ENCODE peak calls at places on chromosomes 4 and X, in eight cellular contexts. One of them, this sample, is unnamed.

GRCh38 chr4:139184129-139184528 is 7.1 kb upstream of the ELF2 start:
- DNase-seq in bronchial epithelial cell: peak
- DNase-seq in GM18507: no peak
- DNase-seq in GM20000: peak
- DNase-seq in activated CD8-positive, alpha-beta memory T cell treated with anti-CD3 and anti-CD28 coated beads for 24 hours: no peak
- DNase-seq in T-cell: no peak
- DNase-seq in AG09309: no peak
- DNase-seq in AML-193: peak
- DNase-seq in this sample: peak

GRCh38 chrX:110004970-110005369 is 2.1 kb downstream of the TMEM164 start:
- DNase-seq in bronchial epithelial cell: no peak
- DNase-seq in GM18507: no peak
- DNase-seq in GM20000: no peak
- DNase-seq in activated CD8-positive, alpha-beta memory T cell treated with anti-CD3 and anti-CD28 coated beads for 24 hours: no peak
- DNase-seq in T-cell: no peak
- DNase-seq in AG09309: no peak
- DNase-seq in AML-193: no peak
- DNase-seq in this sample: no peak

GRCh38 chr4:100391913-100392312 is 125.9 kb downstream of the EMCN start:
- DNase-seq in bronchial epithelial cell: peak
- DNase-seq in GM18507: no peak
- DNase-seq in GM20000: no peak
- DNase-seq in activated CD8-positive, alpha-beta memory T cell treated with anti-CD3 and anti-CD28 coated beads for 24 hours: no peak
- DNase-seq in T-cell: no peak
- DNase-seq in AG09309: peak
- DNase-seq in AML-193: no peak
- DNase-seq in this sample: no peak

GRCh38 chr4:86848136-86848535 is 1.0 kb downstream of the SLC10A6 start:
- DNase-seq in bronchial epithelial cell: no peak
- DNase-seq in GM18507: no peak
- DNase-seq in GM20000: no peak
- DNase-seq in activated CD8-positive, alpha-beta memory T cell treated with anti-CD3 and anti-CD28 coated beads for 24 hours: no peak
- DNase-seq in T-cell: no peak
- DNase-seq in AG09309: no peak
- DNase-seq in AML-193: no peak
- DNase-seq in this sample: no peak

GRCh38 chr4:109803924-109804571 is 2.2 kb upstream of the CFI start:
- DNase-seq in bronchial epithelial cell: peak
- DNase-seq in GM18507: no peak
- DNase-seq in GM20000: peak
- DNase-seq in activated CD8-positive, alpha-beta memory T cell treated with anti-CD3 and anti-CD28 coated beads for 24 hours: no peak
- DNase-seq in T-cell: no peak
- DNase-seq in AG09309: peak
- DNase-seq in AML-193: peak
- DNase-seq in this sample: peak

GRCh38 chr4:67714248-67714583 is 13.3 kb upstream of the UBA6 start:
- DNase-seq in bronchial epithelial cell: no peak
- DNase-seq in GM18507: no peak
- DNase-seq in GM20000: peak
- DNase-seq in activated CD8-positive, alpha-beta memory T cell treated with anti-CD3 and anti-CD28 coated beads for 24 hours: no peak
- DNase-seq in T-cell: no peak
- DNase-seq in AG09309: no peak
- DNase-seq in AML-193: no peak
- DNase-seq in this sample: no peak

GRCh38 chr4:14977836-14978235 is 24.4 kb upstream of the CPEB2 start:
- DNase-seq in bronchial epithelial cell: peak
- DNase-seq in GM18507: no peak
- DNase-seq in GM20000: no peak
- DNase-seq in activated CD8-positive, alpha-beta memory T cell treated with anti-CD3 and anti-CD28 coated beads for 24 hours: no peak
- DNase-seq in T-cell: no peak
- DNase-seq in AG09309: no peak
- DNase-seq in AML-193: no peak
- DNase-seq in this sample: no peak

GRCh38 chrX:9144643-9145290 is 110.8 kb upstream of the FAM9B start:
- DNase-seq in bronchial epithelial cell: no peak
- DNase-seq in GM18507: no peak
- DNase-seq in GM20000: no peak
- DNase-seq in activated CD8-positive, alpha-beta memory T cell treated with anti-CD3 and anti-CD28 coated beads for 24 hours: no peak
- DNase-seq in T-cell: no peak
- DNase-seq in AG09309: no peak
- DNase-seq in AML-193: no peak
- DNase-seq in this sample: no peak

GRCh38 chrX:46444011-46444410 is 101.2 kb downstream of the ZNF674 start:
- DNase-seq in bronchial epithelial cell: peak
- DNase-seq in GM18507: no peak
- DNase-seq in GM20000: no peak
- DNase-seq in activated CD8-positive, alpha-beta memory T cell treated with anti-CD3 and anti-CD28 coated beads for 24 hours: no peak
- DNase-seq in T-cell: no peak
- DNase-seq in AG09309: peak
- DNase-seq in AML-193: peak
- DNase-seq in this sample: peak

GRCh38 chrX:95040104-95040503 is 1366.1 kb downstream of the FAM133A start:
- DNase-seq in bronchial epithelial cell: no peak
- DNase-seq in GM18507: no peak
- DNase-seq in GM20000: no peak
- DNase-seq in activated CD8-positive, alpha-beta memory T cell treated with anti-CD3 and anti-CD28 coated beads for 24 hours: no peak
- DNase-seq in T-cell: no peak
- DNase-seq in AG09309: no peak
- DNase-seq in AML-193: no peak
- DNase-seq in this sample: no peak

GRCh38 chrX:97065973-97066372 is 182.3 kb downstream of the RPA4 start:
- DNase-seq in bronchial epithelial cell: peak
- DNase-seq in GM18507: no peak
- DNase-seq in GM20000: no peak
- DNase-seq in activated CD8-positive, alpha-beta memory T cell treated with anti-CD3 and anti-CD28 coated beads for 24 hours: no peak
- DNase-seq in T-cell: no peak
- DNase-seq in AG09309: no peak
- DNase-seq in AML-193: no peak
- DNase-seq in this sample: no peak

GRCh38 chrX:140091276-140091886 is 126.1 kb upstream of the CXorf66 start:
- DNase-seq in bronchial epithelial cell: no peak
- DNase-seq in GM18507: no peak
- DNase-seq in GM20000: peak
- DNase-seq in activated CD8-positive, alpha-beta memory T cell treated with anti-CD3 and anti-CD28 coated beads for 24 hours: peak
- DNase-seq in T-cell: peak
- DNase-seq in AG09309: no peak
- DNase-seq in AML-193: no peak
- DNase-seq in this sample: no peak

GRCh38 chrX:153556767-153557166 is 39.3 kb downstream of the ATP2B3 start:
- DNase-seq in bronchial epithelial cell: no peak
- DNase-seq in GM18507: no peak
- DNase-seq in GM20000: no peak
- DNase-seq in activated CD8-positive, alpha-beta memory T cell treated with anti-CD3 and anti-CD28 coated beads for 24 hours: no peak
- DNase-seq in T-cell: no peak
- DNase-seq in AG09309: no peak
- DNase-seq in AML-193: no peak
- DNase-seq in this sample: no peak

GRCh38 chr4:176306837-176307590 is 12.8 kb upstream of the SPCS3 start:
- DNase-seq in bronchial epithelial cell: no peak
- DNase-seq in GM18507: no peak
- DNase-seq in GM20000: no peak
- DNase-seq in activated CD8-positive, alpha-beta memory T cell treated with anti-CD3 and anti-CD28 coated beads for 24 hours: no peak
- DNase-seq in T-cell: no peak
- DNase-seq in AG09309: no peak
- DNase-seq in AML-193: no peak
- DNase-seq in this sample: no peak

GRCh38 chr4:99323761-99324160 is 2.6 kb upstream of the ADH1B start:
- DNase-seq in bronchial epithelial cell: no peak
- DNase-seq in GM18507: no peak
- DNase-seq in GM20000: no peak
- DNase-seq in activated CD8-positive, alpha-beta memory T cell treated with anti-CD3 and anti-CD28 coated beads for 24 hours: no peak
- DNase-seq in T-cell: no peak
- DNase-seq in AG09309: no peak
- DNase-seq in AML-193: no peak
- DNase-seq in this sample: no peak

GRCh38 chr4:18241744-18242143 is 220.2 kb upstream of the LCORL start:
- DNase-seq in bronchial epithelial cell: no peak
- DNase-seq in GM18507: no peak
- DNase-seq in GM20000: no peak
- DNase-seq in activated CD8-positive, alpha-beta memory T cell treated with anti-CD3 and anti-CD28 coated beads for 24 hours: no peak
- DNase-seq in T-cell: no peak
- DNase-seq in AG09309: no peak
- DNase-seq in AML-193: no peak
- DNase-seq in this sample: no peak

GRCh38 chr4:137393043-137393442 is 139.3 kb downstream of the PCDH18 start:
- DNase-seq in bronchial epithelial cell: no peak
- DNase-seq in GM18507: no peak
- DNase-seq in GM20000: no peak
- DNase-seq in activated CD8-positive, alpha-beta memory T cell treated with anti-CD3 and anti-CD28 coated beads for 24 hours: no peak
- DNase-seq in T-cell: no peak
- DNase-seq in AG09309: no peak
- DNase-seq in AML-193: no peak
- DNase-seq in this sample: peak

GRCh38 chr4:85968945-85969830 is 390.7 kb downstream of the MAPK10 start:
- DNase-seq in bronchial epithelial cell: peak
- DNase-seq in GM18507: peak
- DNase-seq in GM20000: peak
- DNase-seq in activated CD8-positive, alpha-beta memory T cell treated with anti-CD3 and anti-CD28 coated beads for 24 hours: no peak
- DNase-seq in T-cell: no peak
- DNase-seq in AG09309: no peak
- DNase-seq in AML-193: peak
- DNase-seq in this sample: peak

GRCh38 chrX:67777148-67777547 is 233.3 kb downstream of the AR start:
- DNase-seq in bronchial epithelial cell: no peak
- DNase-seq in GM18507: no peak
- DNase-seq in GM20000: no peak
- DNase-seq in activated CD8-positive, alpha-beta memory T cell treated with anti-CD3 and anti-CD28 coated beads for 24 hours: no peak
- DNase-seq in T-cell: no peak
- DNase-seq in AG09309: no peak
- DNase-seq in AML-193: no peak
- DNase-seq in this sample: peak

GRCh38 chr4:53633608-53634007 is 42.3 kb upstream of the LNX1 start:
- DNase-seq in bronchial epithelial cell: no peak
- DNase-seq in GM18507: no peak
- DNase-seq in GM20000: no peak
- DNase-seq in activated CD8-positive, alpha-beta memory T cell treated with anti-CD3 and anti-CD28 coated beads for 24 hours: no peak
- DNase-seq in T-cell: no peak
- DNase-seq in AG09309: no peak
- DNase-seq in AML-193: peak
- DNase-seq in this sample: no peak

GRCh38 chrX:126165721-126166401 is at the start of gene DCAF12L2:
- DNase-seq in bronchial epithelial cell: no peak
- DNase-seq in GM18507: no peak
- DNase-seq in GM20000: no peak
- DNase-seq in activated CD8-positive, alpha-beta memory T cell treated with anti-CD3 and anti-CD28 coated beads for 24 hours: peak
- DNase-seq in T-cell: no peak
- DNase-seq in AG09309: no peak
- DNase-seq in AML-193: no peak
- DNase-seq in this sample: no peak

GRCh38 chrX:42533761-42534160 is 244.2 kb downstream of the PPP1R2C start:
- DNase-seq in bronchial epithelial cell: no peak
- DNase-seq in GM18507: no peak
- DNase-seq in GM20000: no peak
- DNase-seq in activated CD8-positive, alpha-beta memory T cell treated with anti-CD3 and anti-CD28 coated beads for 24 hours: no peak
- DNase-seq in T-cell: no peak
- DNase-seq in AG09309: no peak
- DNase-seq in AML-193: no peak
- DNase-seq in this sample: no peak

This sample was measured in SJCRH30.